ENCODE peak calls at places on chromosome 1, in seven cellular contexts. K is fibroblast of pulmonary artery, T is mucosa of descending colon, O is left ventricle myocardium inferior, P is GM12865, E is astrocyte of the cerebellum, U is IMR-90. G is an unnamed sample.

GRCh38 chr1:193558491-193559028 is 372.1 kb upstream of the B3GALT2 start:
- DNase-seq in K (peak; percentile 93), T (no peak), O (no peak), P (no peak), E (peak; percentile 93), U (peak; percentile 91), G (peak; percentile 3)

GRCh38 chr1:31591425-31592093 is 15.2 kb downstream of the TINAGL1 start:
- DNase-seq in K (no peak), T (no peak), O (no peak), P (no peak), E (no peak), U (no peak), G (peak; percentile 65)

GRCh38 chr1:109253803-109254620 is 4.7 kb downstream of the CELSR2 start:
- DNase-seq in K (no peak), T (no peak), O (no peak), P (no peak), E (no peak), U (no peak), G (no peak)

GRCh38 chr1:53336146-53336545 is 8.3 kb upstream of the LRP8 start:
- DNase-seq in K (no peak), T (no peak), O (no peak), P (no peak), E (no peak), U (no peak), G (no peak)

GRCh38 chr1:231363624-231364023 is 25.5 kb downstream of the SPRTN start:
- DNase-seq in K (no peak), T (no peak), O (no peak), P (no peak), E (no peak), U (no peak), G (no peak)

GRCh38 chr1:150976879-150977694 is 2.5 kb upstream of the CERS2 start:
- DNase-seq in K (no peak), T (peak; percentile 91), O (peak; percentile 82), P (peak; percentile 36), E (no peak), U (no peak), G (peak; percentile 46)

GRCh38 chr1:32741417-32742131 is 39.0 kb upstream of the SYNC start:
- DNase-seq in K (no peak), T (peak; percentile 81), O (no peak), P (no peak), E (no peak), U (no peak), G (no peak)

GRCh38 chr1:181152892-181153633 is 64.6 kb downstream of the IER5 start:
- DNase-seq in K (peak; percentile 94), T (peak; percentile 55), O (peak; percentile 89), P (peak; percentile 89), E (peak; percentile 52), U (peak; percentile 94), G (peak; percentile 42)

GRCh38 chr1:233945979-233946378 is 41.5 kb downstream of the SLC35F3 start:
- DNase-seq in K (no peak), T (no peak), O (no peak), P (no peak), E (no peak), U (no peak), G (no peak)

GRCh38 chr1:201376464-201377374 is 761 bp downstream of the TNNT2 start:
- DNase-seq in K (peak; percentile 28), T (peak; percentile 65), O (no peak), P (peak; percentile 16), E (no peak), U (peak; percentile 46), G (peak; percentile 4)

GRCh38 chr1:211036701-211037494 is 97.0 kb downstream of the KCNH1 start:
- DNase-seq in K (peak; percentile 14), T (no peak), O (no peak), P (no peak), E (peak; percentile 90), U (peak; percentile 92), G (peak; percentile 92)

GRCh38 chr1:208149776-208150514 is 94.2 kb downstream of the PLXNA2 start:
- DNase-seq in K (no peak), T (peak; percentile 72), O (peak; percentile 45), P (no peak), E (no peak), U (no peak), G (no peak)

GRCh38 chr1:244448279-244449036 is 3.3 kb downstream of the ADSS2 start:
- DNase-seq in K (no peak), T (no peak), O (no peak), P (no peak), E (no peak), U (peak; percentile 69), G (no peak)
- H3K4me3 ChIP-seq in K (no peak overlapping the region), T (no peak overlapping the region), O (no peak overlapping the region), P (no peak overlapping the region), E (no peak overlapping the region), U (no peak overlapping the region), G (no peak overlapping the region)

GRCh38 chr1:158200509-158200908 is 19.8 kb downstream of the CD1D start:
- DNase-seq in K (no peak), T (no peak), O (no peak), P (no peak), E (no peak), U (no peak), G (no peak)
- TF ChIP-seq CTCF in K (no peak), T (no peak), O (no peak), P (no peak), E (no peak), U (no peak), G (no peak)

GRCh38 chr1:64956241-64956640 is 10.1 kb downstream of the JAK1 start:
- DNase-seq in K (no peak), T (no peak), O (no peak), P (no peak), E (no peak), U (no peak), G (peak; percentile 33)
- H3K4me3 ChIP-seq in K (no peak overlapping the region), T (no peak overlapping the region), O (no peak overlapping the region), P (no peak overlapping the region), E (no peak overlapping the region), U (no peak overlapping the region), G (no peak overlapping the region)

DNA sequence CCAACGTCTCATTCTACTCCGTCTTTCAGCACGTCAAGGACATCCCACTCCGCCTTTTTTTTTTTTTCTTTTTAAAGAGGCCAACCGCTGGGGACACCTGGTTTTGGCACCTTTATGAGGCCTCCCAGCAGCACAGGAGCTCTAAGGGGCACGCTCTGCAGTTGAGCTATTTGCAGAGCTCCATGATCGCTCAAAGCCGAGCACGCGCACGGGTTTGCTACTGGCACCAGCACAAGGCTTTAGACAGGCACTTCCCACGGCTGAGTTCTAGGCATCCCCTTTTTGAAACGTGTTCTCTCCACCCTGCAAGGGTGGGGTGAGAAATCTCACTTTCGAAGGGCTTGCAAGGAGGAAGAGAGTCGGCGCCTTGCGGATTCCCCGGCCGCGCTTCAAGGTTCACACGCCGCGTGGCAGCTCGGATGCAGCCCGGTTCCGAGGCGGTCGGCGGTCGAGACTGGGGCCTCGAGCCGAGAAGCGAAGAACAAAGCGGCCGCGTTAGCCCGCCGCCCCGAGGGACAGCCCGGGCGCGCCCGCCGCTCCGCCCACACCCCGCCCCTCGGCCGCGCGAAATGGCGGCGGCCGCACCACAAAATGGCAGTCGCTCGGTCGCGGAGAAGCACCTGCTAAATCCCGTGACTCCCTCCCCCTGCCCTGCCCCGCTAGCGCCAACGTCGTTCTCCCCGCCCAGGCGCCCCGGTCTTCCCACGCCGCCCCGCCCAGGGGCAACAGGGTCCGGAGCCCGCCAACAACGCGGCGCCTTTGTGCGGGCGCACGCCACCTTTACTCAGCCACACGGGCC is 12.9 kb upstream of the SPEN start:
- DNase-seq in K (peak; percentile 94), T (peak; percentile 94), O (peak; percentile 91), P (peak; percentile 96), E (peak; percentile 83), U (peak; percentile 91), G (peak; percentile 91)
- TF ChIP-seq CTCF in K (no peak), T (no peak), O (no peak), P (no peak), E (no peak), U (no peak), G (no peak)

GRCh38 chr1:68233202-68233601 is 879 bp upstream of the WLS start:
- DNase-seq in K (no peak), T (no peak), O (no peak), P (no peak), E (no peak), U (no peak), G (no peak)
- H3K4me3 ChIP-seq in K (peak overlapping the region; percentile 95), T (no peak overlapping the region), O (peak overlapping the region; percentile 78), P (no peak overlapping the region), E (peak overlapping the region; percentile 86), U (peak overlapping the region; percentile 82), G (peak overlapping the region; percentile 80)

GRCh38 chr1:247290576-247290975 is 34.7 kb downstream of the VN1R5 start:
- DNase-seq in K (no peak), T (no peak), O (no peak), P (no peak), E (no peak), U (no peak), G (no peak)

GRCh38 chr1:247288341-247288740 is 32.5 kb downstream of the VN1R5 start:
- DNase-seq in K (no peak), T (no peak), O (no peak), P (no peak), E (no peak), U (no peak), G (no peak)

GRCh38 chr1:247286134-247286670 is 30.3 kb downstream of the VN1R5 start:
- DNase-seq in K (no peak), T (no peak), O (no peak), P (no peak), E (no peak), U (no peak), G (no peak)

GRCh38 chr1:247291161-247291560 is 35.3 kb downstream of the VN1R5 start:
- DNase-seq in K (no peak), T (no peak), O (no peak), P (no peak), E (no peak), U (no peak), G (no peak)

DNA sequence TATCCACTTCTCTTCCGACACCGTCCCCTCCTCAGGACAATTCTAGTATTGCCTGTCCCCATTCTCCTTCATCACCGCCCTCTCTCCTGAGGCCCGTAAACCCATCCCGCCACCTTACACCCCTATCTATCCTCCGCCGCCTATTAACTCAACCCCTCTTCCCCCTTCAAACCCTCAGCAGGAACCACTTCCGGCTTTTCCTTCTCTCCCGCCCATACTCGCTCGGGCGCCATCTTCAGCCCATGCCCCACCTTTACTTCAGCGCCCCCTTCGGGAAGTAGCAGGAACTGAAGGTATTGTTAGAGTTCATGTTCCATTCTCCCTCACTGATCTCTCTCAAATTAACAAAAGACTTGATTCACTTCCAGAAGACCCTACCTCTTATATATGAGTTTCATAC is 31.6 kb downstream of the VN1R5 start:
- DNase-seq in K (no peak), T (no peak), O (no peak), P (no peak), E (no peak), U (no peak), G (no peak)
- TF ChIP-seq CTCF in K (no peak), T (no peak), O (no peak), P (no peak), E (no peak), U (no peak), G (no peak)